ENCODE peak calls at places on chromosomes 7 and 10, in eight cellular contexts. V is tibial nerve; U is OCI-LY7; Y is left ventricle myocardium inferior; X is stomach; T is breast epithelium; W is CD8-positive, alpha-beta T cell; E is mucosa of descending colon. L is an unnamed sample.

GRCh38 chr7:141366098-141366621 is 185.1 kb upstream of the AGK start:
- DNase-seq in V (no peak), U (no peak), Y (no peak), X (no peak), T (no peak), W (no peak), E (no peak), L (no peak)

GRCh38 chr10:98186681-98187080 is 52.2 kb downstream of the R3HCC1L start:
- DNase-seq in V (no peak), U (no peak), Y (no peak), X (no peak), T (no peak), W (no peak), E (no peak), L (no peak)

GRCh38 chr10:75911426-75911825 is 480.0 kb downstream of the LRMDA start:
- DNase-seq in V (no peak), U (no peak), Y (no peak), X (no peak), T (no peak), W (no peak), E (no peak), L (no peak)

GRCh38 chr7:139990571-139990970 is 72.2 kb downstream of the PARP12 start:
- DNase-seq in V (no peak), U (no peak), Y (no peak), X (no peak), T (no peak), W (no peak), E (no peak), L (no peak)

GRCh38 chr7:40604601-40605438 is 470.0 kb downstream of the SUGCT start:
- DNase-seq in V (peak; percentile 14), U (peak; percentile 41), Y (peak; percentile 44), X (peak; percentile 58), T (no peak), W (peak; percentile 4), E (peak; percentile 51), L (no peak)

GRCh38 chr7:75028299-75028698 is 45.3 kb downstream of the RCC1L start:
- DNase-seq in V (no peak), U (no peak), Y (no peak), X (no peak), T (no peak), W (no peak), E (no peak), L (no peak)

GRCh38 chr10:91632671-91633550 is at the start of gene PPP1R3C:
- DNase-seq in V (peak; percentile 69), U (no peak), Y (peak; percentile 90), X (peak; percentile 89), T (peak; percentile 84), W (peak; percentile 13), E (peak; percentile 82), L (peak; percentile 71)

GRCh38 chr10:46546591-46547330 is 9.7 kb downstream of the GPRIN2 start:
- DNase-seq in V (peak; percentile 11), U (no peak), Y (peak; percentile 12), X (peak; percentile 48), T (peak; percentile 47), W (peak; percentile 4), E (no peak), L (peak; percentile 1)

GRCh38 chr7:32200593-32200992 is 130.4 kb upstream of the PDE1C start:
- DNase-seq in V (no peak), U (no peak), Y (no peak), X (no peak), T (no peak), W (no peak), E (no peak), L (no peak)

GRCh38 chr10:32103721-32104120 is 47.5 kb upstream of the KIF5B start:
- DNase-seq in V (no peak), U (no peak), Y (no peak), X (no peak), T (no peak), W (no peak), E (no peak), L (no peak)

GRCh38 chr10:87656431-87657072 is 3.1 kb upstream of the PAPSS2 start:
- DNase-seq in V (no peak), U (peak; percentile 72), Y (no peak), X (no peak), T (no peak), W (peak; percentile 8), E (no peak), L (no peak)

GRCh38 chr10:114265392-114266053 is 26.5 kb downstream of the VWA2 start:
- DNase-seq in V (no peak), U (no peak), Y (peak; percentile 55), X (no peak), T (no peak), W (no peak), E (no peak), L (no peak)

GRCh38 chr10:96896884-96897589 is 64.9 kb downstream of the LCOR start:
- DNase-seq in V (no peak), U (no peak), Y (no peak), X (no peak), T (no peak), W (no peak), E (no peak), L (no peak)

GRCh38 chr10:114394531-114394930 is 9.8 kb downstream of the AFAP1L2 start:
- DNase-seq in V (no peak), U (no peak), Y (no peak), X (no peak), T (no peak), W (no peak), E (no peak), L (no peak)

GRCh38 chr7:79453558-79454324 is at the start of gene MAGI2:
- DNase-seq in V (peak; percentile 77), U (no peak), Y (peak; percentile 89), X (peak; percentile 37), T (peak; percentile 67), W (peak; percentile 14), E (peak; percentile 68), L (peak; percentile 72)

GRCh38 chr10:26555719-26556368 is 117.7 kb downstream of the APBB1IP start:
- DNase-seq in V (peak; percentile 32), U (no peak), Y (peak; percentile 30), X (peak; percentile 69), T (peak; percentile 59), W (no peak), E (no peak), L (peak; percentile 35)

GRCh38 chr10:90398551-90398950 is 459.3 kb downstream of the HTR7 start:
- DNase-seq in V (no peak), U (no peak), Y (no peak), X (no peak), T (no peak), W (no peak), E (no peak), L (no peak)

GRCh38 chr10:112614072-112614471 is 167.1 kb downstream of the VTI1A start:
- DNase-seq in V (no peak), U (no peak), Y (no peak), X (no peak), T (no peak), W (no peak), E (no peak), L (no peak)

DNA sequence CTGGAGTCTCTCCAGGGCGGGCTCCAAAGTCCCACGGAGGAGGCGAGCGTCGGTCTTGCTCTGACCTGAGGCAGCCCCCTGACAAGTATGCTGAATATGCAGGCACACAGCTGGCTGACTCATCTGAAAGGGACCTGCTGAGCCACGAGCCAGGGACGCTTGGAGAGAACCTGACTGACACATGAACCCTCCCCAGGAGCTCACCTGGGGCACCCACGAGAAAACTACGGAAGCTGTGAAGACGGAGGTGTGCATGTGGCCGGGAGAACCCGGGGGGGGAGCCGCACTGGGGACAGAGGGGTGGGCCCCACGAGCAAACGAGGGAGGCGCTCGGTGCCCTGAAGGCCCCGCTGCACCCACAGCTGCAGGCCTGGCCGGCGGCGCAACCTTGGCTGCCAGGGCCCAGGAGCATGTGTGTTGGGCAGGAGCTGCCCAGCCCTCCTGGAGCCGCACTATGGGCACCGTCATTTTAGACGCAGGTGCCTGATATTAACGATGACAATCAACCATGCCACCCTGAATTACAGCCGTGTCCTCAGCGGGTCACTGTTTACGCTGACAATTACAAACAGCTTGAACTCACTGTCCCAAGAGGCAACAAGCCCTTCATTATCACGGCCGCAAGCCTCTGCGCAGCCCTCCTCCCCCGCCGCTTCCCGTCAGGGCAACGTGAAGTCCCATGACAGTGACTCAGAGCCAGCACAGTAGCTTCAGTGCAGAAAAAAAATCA is 64.7 kb downstream of the DIP2C start:
- DNase-seq in V (peak; percentile 49), U (no peak), Y (peak; percentile 78), X (no peak), T (peak; percentile 63), W (no peak), E (peak; percentile 45), L (no peak)
- H3K4me3 ChIP-seq in V (peak overlapping the region; percentile 9), U (no peak overlapping the region), Y (peak overlapping the region; percentile 52), X (peak overlapping the region; percentile 1), T (peak overlapping the region; percentile 59), W (no peak overlapping the region), E (no peak overlapping the region), L (peak overlapping the region; percentile 39)

GRCh38 chr10:119270893-119271361 is 63.6 kb downstream of the GRK5 start:
- DNase-seq in V (peak; percentile 57), U (no peak), Y (peak; percentile 87), X (peak; percentile 91), T (no peak), W (peak; percentile 52), E (peak; percentile 86), L (peak; percentile 46)
- H3K4me1 ChIP-seq in V (peaks cover 50% of the 10 kb centered on the region), U (peaks cover 17% of the 10 kb centered on the region), Y (peaks cover 88% of the 10 kb centered on the region), X (peaks cover 79% of the 10 kb centered on the region), T (peaks cover 4% of the 10 kb centered on the region), W (peaks cover 42% of the 10 kb centered on the region), E (peaks cover 28% of the 10 kb centered on the region), L (peaks cover 69% of the 10 kb centered on the region)

DNA sequence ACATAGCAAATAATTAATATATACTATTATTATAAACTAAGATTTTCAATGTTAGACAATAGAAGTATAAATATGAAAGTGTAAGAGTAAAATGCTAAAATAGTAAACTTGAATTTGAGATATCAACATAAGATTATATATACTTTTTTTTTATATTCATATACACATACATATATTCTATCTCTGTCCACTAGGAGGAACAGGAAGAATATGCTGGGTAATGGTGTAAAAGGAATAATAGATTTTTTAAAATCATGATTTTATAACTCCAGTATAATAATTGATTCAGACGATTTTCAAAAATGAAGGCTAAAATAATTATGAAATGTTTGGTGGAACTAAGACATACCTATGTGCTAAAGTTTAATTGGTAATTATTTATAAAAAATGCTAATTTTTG is 37.7 kb downstream of the AGMO start:
- DNase-seq in V (no peak), U (no peak), Y (no peak), X (no peak), T (no peak), W (no peak), E (no peak), L (no peak)
- TF ChIP-seq CTCF in V (no peak), U (no peak), Y (no peak), X (no peak), T (no peak), W (no peak), E (no peak), L (no peak)

GRCh38 chr10:118243907-118244306 is 98.2 kb downstream of the FAM204A start:
- DNase-seq in V (no peak), U (no peak), Y (no peak), X (no peak), T (no peak), W (no peak), E (no peak), L (no peak)

GRCh38 chr10:118237930-118238329 is 104.2 kb downstream of the FAM204A start:
- DNase-seq in V (no peak), U (no peak), Y (no peak), X (no peak), T (no peak), W (no peak), E (no peak), L (no peak)

GRCh38 chr10:118246340-118247247 is 95.5 kb downstream of the FAM204A start:
- DNase-seq in V (no peak), U (no peak), Y (no peak), X (no peak), T (no peak), W (no peak), E (no peak), L (no peak)

GRCh38 chr10:118238573-118239240 is 103.4 kb downstream of the FAM204A start:
- DNase-seq in V (no peak), U (no peak), Y (no peak), X (no peak), T (no peak), W (no peak), E (no peak), L (no peak)

GRCh38 chr10:118241229-118242137 is 100.6 kb downstream of the FAM204A start:
- DNase-seq in V (peak; percentile 81), U (peak; percentile 60), Y (peak; percentile 73), X (peak; percentile 79), T (peak; percentile 66), W (peak; percentile 64), E (peak; percentile 82), L (peak; percentile 39)
- H3K4me3 ChIP-seq in V (no peak overlapping the region), U (no peak overlapping the region), Y (no peak overlapping the region), X (no peak overlapping the region), T (no peak overlapping the region), W (no peak overlapping the region), E (no peak overlapping the region), L (no peak overlapping the region)

L was measured in thoracic aorta.